ENCODE peak calls at places on chromosome 7, in nine cellular contexts. One of them, this sample, is unnamed.

GRCh38 chr7:76016191-76016947 is 22.0 kb upstream of the TMEM120A start:
- DNase-seq in psoas muscle: no peak
- DNase-seq in IMR-90: peak; percentile 41
- DNase-seq in PC-9: no peak
- DNase-seq in Panc1: no peak
- DNase-seq in neural progenitor cell: no peak
- DNase-seq in spleen: no peak
- DNase-seq in ascending aorta: no peak
- DNase-seq in omental fat pad: no peak
- DNase-seq in this sample: no peak

GRCh38 chr7:125878990-125879389 is 949.4 kb upstream of the POT1 start:
- DNase-seq in psoas muscle: no peak
- DNase-seq in IMR-90: no peak
- DNase-seq in PC-9: peak; percentile 17
- DNase-seq in Panc1: no peak
- DNase-seq in neural progenitor cell: no peak
- DNase-seq in spleen: no peak
- DNase-seq in ascending aorta: no peak
- DNase-seq in omental fat pad: no peak
- DNase-seq in this sample: no peak

GRCh38 chr7:151316896-151317295 is 24.7 kb upstream of the NUB1 start:
- DNase-seq in psoas muscle: no peak
- DNase-seq in IMR-90: no peak
- DNase-seq in PC-9: no peak
- DNase-seq in Panc1: no peak
- DNase-seq in neural progenitor cell: no peak
- DNase-seq in spleen: no peak
- DNase-seq in ascending aorta: no peak
- DNase-seq in omental fat pad: no peak
- DNase-seq in this sample: no peak

GRCh38 chr7:50164552-50165220 is 71.6 kb upstream of the ZPBP start:
- DNase-seq in psoas muscle: no peak
- DNase-seq in IMR-90: no peak
- DNase-seq in PC-9: no peak
- DNase-seq in Panc1: no peak
- DNase-seq in neural progenitor cell: no peak
- DNase-seq in spleen: no peak
- DNase-seq in ascending aorta: no peak
- DNase-seq in omental fat pad: no peak
- DNase-seq in this sample: no peak

GRCh38 chr7:1537631-1538412 is 7.3 kb downstream of the MAFK start:
- DNase-seq in psoas muscle: peak; percentile 90
- DNase-seq in IMR-90: peak; percentile 97
- DNase-seq in PC-9: peak; percentile 89
- DNase-seq in Panc1: no peak
- DNase-seq in neural progenitor cell: peak; percentile 83
- DNase-seq in spleen: peak; percentile 78
- DNase-seq in ascending aorta: peak; percentile 99
- DNase-seq in omental fat pad: peak; percentile 97
- DNase-seq in this sample: no peak

GRCh38 chr7:27997188-27997707 is 183.3 kb downstream of the JAZF1 start:
- DNase-seq in psoas muscle: no peak
- DNase-seq in IMR-90: no peak
- DNase-seq in PC-9: no peak
- DNase-seq in Panc1: no peak
- DNase-seq in neural progenitor cell: no peak
- DNase-seq in spleen: no peak
- DNase-seq in ascending aorta: no peak
- DNase-seq in omental fat pad: no peak
- DNase-seq in this sample: no peak

GRCh38 chr7:47190462-47190861 is 391.4 kb downstream of the TNS3 start:
- DNase-seq in psoas muscle: no peak
- DNase-seq in IMR-90: no peak
- DNase-seq in PC-9: no peak
- DNase-seq in Panc1: no peak
- DNase-seq in neural progenitor cell: no peak
- DNase-seq in spleen: no peak
- DNase-seq in ascending aorta: no peak
- DNase-seq in omental fat pad: no peak
- DNase-seq in this sample: peak; percentile 71

GRCh38 chr7:34034728-34035127 is 129.4 kb downstream of the BMPER start:
- DNase-seq in psoas muscle: no peak
- DNase-seq in IMR-90: no peak
- DNase-seq in PC-9: no peak
- DNase-seq in Panc1: no peak
- DNase-seq in neural progenitor cell: no peak
- DNase-seq in spleen: no peak
- DNase-seq in ascending aorta: no peak
- DNase-seq in omental fat pad: no peak
- DNase-seq in this sample: peak; percentile 43

GRCh38 chr7:30142710-30143109 is 7.9 kb downstream of the MTURN start:
- DNase-seq in psoas muscle: peak; percentile 37
- DNase-seq in IMR-90: peak; percentile 19
- DNase-seq in PC-9: peak; percentile 84
- DNase-seq in Panc1: no peak
- DNase-seq in neural progenitor cell: no peak
- DNase-seq in spleen: no peak
- DNase-seq in ascending aorta: peak; percentile 90
- DNase-seq in omental fat pad: no peak
- DNase-seq in this sample: no peak

GRCh38 chr7:75737856-75738603 is 711 bp downstream of the HIP1 start:
- DNase-seq in psoas muscle: no peak
- DNase-seq in IMR-90: no peak
- DNase-seq in PC-9: no peak
- DNase-seq in Panc1: no peak
- DNase-seq in neural progenitor cell: peak; percentile 68
- DNase-seq in spleen: no peak
- DNase-seq in ascending aorta: peak; percentile 65
- DNase-seq in omental fat pad: no peak
- DNase-seq in this sample: no peak

GRCh38 chr7:139183878-139184338 is 47.1 kb upstream of the UBN2 start:
- DNase-seq in psoas muscle: no peak
- DNase-seq in IMR-90: no peak
- DNase-seq in PC-9: no peak
- DNase-seq in Panc1: no peak
- DNase-seq in neural progenitor cell: no peak
- DNase-seq in spleen: no peak
- DNase-seq in ascending aorta: no peak
- DNase-seq in omental fat pad: no peak
- DNase-seq in this sample: no peak

GRCh38 chr7:146606628-146607027 is 490.0 kb downstream of the CNTNAP2 start:
- DNase-seq in psoas muscle: no peak
- DNase-seq in IMR-90: no peak
- DNase-seq in PC-9: no peak
- DNase-seq in Panc1: no peak
- DNase-seq in neural progenitor cell: no peak
- DNase-seq in spleen: no peak
- DNase-seq in ascending aorta: no peak
- DNase-seq in omental fat pad: no peak
- DNase-seq in this sample: no peak

GRCh38 chr7:81638216-81638615 is 131.6 kb downstream of the HGF start:
- DNase-seq in psoas muscle: no peak
- DNase-seq in IMR-90: peak; percentile 87
- DNase-seq in PC-9: no peak
- DNase-seq in Panc1: peak; percentile 79
- DNase-seq in neural progenitor cell: no peak
- DNase-seq in spleen: no peak
- DNase-seq in ascending aorta: no peak
- DNase-seq in omental fat pad: no peak
- DNase-seq in this sample: no peak

GRCh38 chr7:36119005-36119711 is 33.9 kb upstream of the EEPD1 start:
- DNase-seq in psoas muscle: no peak
- DNase-seq in IMR-90: peak; percentile 98
- DNase-seq in PC-9: peak; percentile 58
- DNase-seq in Panc1: peak; percentile 42
- DNase-seq in neural progenitor cell: no peak
- DNase-seq in spleen: no peak
- DNase-seq in ascending aorta: no peak
- DNase-seq in omental fat pad: no peak
- DNase-seq in this sample: no peak

GRCh38 chr7:155296788-155297516 is 726 bp upstream of the INSIG1 start:
- DNase-seq in psoas muscle: peak; percentile 75
- DNase-seq in IMR-90: peak; percentile 81
- DNase-seq in PC-9: peak; percentile 63
- DNase-seq in Panc1: no peak
- DNase-seq in neural progenitor cell: peak; percentile 74
- DNase-seq in spleen: peak; percentile 94
- DNase-seq in ascending aorta: peak; percentile 83
- DNase-seq in omental fat pad: no peak
- DNase-seq in this sample: no peak

GRCh38 chr7:36583318-36583717 is 141.0 kb downstream of the AOAH start:
- DNase-seq in psoas muscle: no peak
- DNase-seq in IMR-90: peak; percentile 46
- DNase-seq in PC-9: no peak
- DNase-seq in Panc1: no peak
- DNase-seq in neural progenitor cell: no peak
- DNase-seq in spleen: no peak
- DNase-seq in ascending aorta: no peak
- DNase-seq in omental fat pad: no peak
- DNase-seq in this sample: no peak

GRCh38 chr7:149666360-149666905 is 107.0 kb downstream of the ZNF467 start:
- DNase-seq in psoas muscle: no peak
- DNase-seq in IMR-90: no peak
- DNase-seq in PC-9: no peak
- DNase-seq in Panc1: no peak
- DNase-seq in neural progenitor cell: no peak
- DNase-seq in spleen: no peak
- DNase-seq in ascending aorta: no peak
- DNase-seq in omental fat pad: no peak
- DNase-seq in this sample: no peak

GRCh38 chr7:117750612-117751563 is 122.4 kb downstream of the CTTNBP2 start:
- DNase-seq in psoas muscle: no peak
- DNase-seq in IMR-90: peak; percentile 50
- DNase-seq in PC-9: no peak
- DNase-seq in Panc1: no peak
- DNase-seq in neural progenitor cell: peak; percentile 58
- DNase-seq in spleen: no peak
- DNase-seq in ascending aorta: no peak
- DNase-seq in omental fat pad: no peak
- DNase-seq in this sample: no peak

GRCh38 chr7:155208681-155209477 is 88.8 kb upstream of the INSIG1 start:
- DNase-seq in psoas muscle: no peak
- DNase-seq in IMR-90: peak; percentile 47
- DNase-seq in PC-9: peak; percentile 62
- DNase-seq in Panc1: no peak
- DNase-seq in neural progenitor cell: no peak
- DNase-seq in spleen: peak; percentile 79
- DNase-seq in ascending aorta: no peak
- DNase-seq in omental fat pad: peak; percentile 19
- DNase-seq in this sample: no peak

DNA sequence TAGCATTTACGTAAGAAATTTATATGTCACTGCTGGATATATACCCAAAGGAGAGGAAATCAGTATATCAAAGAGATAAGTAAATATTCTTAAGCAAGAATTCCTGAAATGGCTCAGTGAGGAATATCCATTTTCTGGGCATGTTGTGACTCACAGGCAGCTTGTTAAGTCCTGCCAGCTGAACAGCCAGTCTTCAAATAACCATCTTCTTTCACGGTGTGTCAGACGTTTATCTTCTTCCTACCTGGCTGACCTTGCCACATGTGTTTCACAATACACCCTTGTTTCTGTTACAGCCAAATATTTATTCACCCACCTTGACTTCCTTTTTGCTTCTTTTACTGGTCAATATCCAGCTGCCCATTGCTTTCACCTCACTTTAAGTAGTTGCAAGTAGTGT is 648.1 kb downstream of the ANKRD7 start:
- DNase-seq in psoas muscle: no peak
- DNase-seq in IMR-90: no peak
- DNase-seq in PC-9: no peak
- DNase-seq in Panc1: no peak
- DNase-seq in neural progenitor cell: no peak
- DNase-seq in spleen: no peak
- DNase-seq in ascending aorta: no peak
- DNase-seq in omental fat pad: no peak
- DNase-seq in this sample: no peak
- TF ChIP-seq CTCF in psoas muscle: no peak
- TF ChIP-seq CTCF in IMR-90: no peak
- TF ChIP-seq CTCF in PC-9: no peak
- TF ChIP-seq CTCF in Panc1: no peak
- TF ChIP-seq CTCF in neural progenitor cell: no peak
- TF ChIP-seq CTCF in spleen: no peak
- TF ChIP-seq CTCF in ascending aorta: no peak
- TF ChIP-seq CTCF in omental fat pad: no peak
- TF ChIP-seq CTCF in this sample: no peak

GRCh38 chr7:9102846-9103245 is 669.4 kb downstream of the NXPH1 start:
- DNase-seq in psoas muscle: no peak
- DNase-seq in IMR-90: no peak
- DNase-seq in PC-9: no peak
- DNase-seq in Panc1: no peak
- DNase-seq in neural progenitor cell: no peak
- DNase-seq in spleen: no peak
- DNase-seq in ascending aorta: no peak
- DNase-seq in omental fat pad: no peak
- DNase-seq in this sample: no peak

GRCh38 chr7:9106747-9107146 is 673.3 kb downstream of the NXPH1 start:
- DNase-seq in psoas muscle: no peak
- DNase-seq in IMR-90: no peak
- DNase-seq in PC-9: no peak
- DNase-seq in Panc1: no peak
- DNase-seq in neural progenitor cell: no peak
- DNase-seq in spleen: no peak
- DNase-seq in ascending aorta: no peak
- DNase-seq in omental fat pad: no peak
- DNase-seq in this sample: no peak
- TF ChIP-seq CTCF in psoas muscle: no peak
- TF ChIP-seq CTCF in IMR-90: no peak
- TF ChIP-seq CTCF in PC-9: no peak
- TF ChIP-seq CTCF in Panc1: no peak
- TF ChIP-seq CTCF in neural progenitor cell: no peak
- TF ChIP-seq CTCF in spleen: no peak
- TF ChIP-seq CTCF in ascending aorta: no peak
- TF ChIP-seq CTCF in omental fat pad: no peak
- TF ChIP-seq CTCF in this sample: no peak

GRCh38 chr7:67371429-67372305 is 375.0 kb downstream of the TYW1 start:
- DNase-seq in psoas muscle: peak; percentile 26
- DNase-seq in IMR-90: peak; percentile 66
- DNase-seq in PC-9: peak; percentile 60
- DNase-seq in Panc1: peak; percentile 69
- DNase-seq in neural progenitor cell: peak; percentile 85
- DNase-seq in spleen: peak; percentile 81
- DNase-seq in ascending aorta: peak; percentile 67
- DNase-seq in omental fat pad: no peak
- DNase-seq in this sample: peak; percentile 64
- TF ChIP-seq CTCF in psoas muscle: peak; percentile 82
- TF ChIP-seq CTCF in IMR-90: peak; percentile 76
- TF ChIP-seq CTCF in PC-9: peak; percentile 85
- TF ChIP-seq CTCF in Panc1: peak; percentile 87
- TF ChIP-seq CTCF in neural progenitor cell: peak; percentile 81
- TF ChIP-seq CTCF in spleen: peak; percentile 84
- TF ChIP-seq CTCF in ascending aorta: peak; percentile 69
- TF ChIP-seq CTCF in omental fat pad: no peak
- TF ChIP-seq CTCF in this sample: peak; percentile 78

DNA sequence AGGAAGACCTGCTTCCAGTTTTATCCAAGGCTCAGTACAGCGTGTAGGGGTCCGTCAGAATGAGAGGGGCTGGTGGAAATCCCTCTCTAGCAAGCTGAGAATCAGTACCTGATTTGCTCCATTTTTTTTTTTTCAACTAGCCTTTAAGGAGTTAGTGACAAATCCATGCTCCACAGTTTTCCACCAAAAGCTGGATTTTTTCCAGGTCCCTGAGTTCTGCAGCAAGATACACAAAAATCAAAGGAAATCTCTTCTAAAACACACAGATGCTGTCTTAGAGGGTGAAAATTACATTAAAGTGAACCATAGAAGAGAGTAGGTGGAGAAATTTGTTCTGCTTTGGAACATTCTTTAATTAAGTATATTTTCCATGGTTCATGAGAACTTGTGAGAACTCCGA is 30.4 kb downstream of the MDFIC start:
- DNase-seq in psoas muscle: no peak
- DNase-seq in IMR-90: no peak
- DNase-seq in PC-9: no peak
- DNase-seq in Panc1: no peak
- DNase-seq in neural progenitor cell: no peak
- DNase-seq in spleen: no peak
- DNase-seq in ascending aorta: no peak
- DNase-seq in omental fat pad: no peak
- DNase-seq in this sample: no peak
- TF ChIP-seq CTCF in psoas muscle: no peak
- TF ChIP-seq CTCF in IMR-90: no peak
- TF ChIP-seq CTCF in PC-9: no peak
- TF ChIP-seq CTCF in Panc1: no peak
- TF ChIP-seq CTCF in neural progenitor cell: no peak
- TF ChIP-seq CTCF in spleen: no peak
- TF ChIP-seq CTCF in ascending aorta: no peak
- TF ChIP-seq CTCF in omental fat pad: no peak
- TF ChIP-seq CTCF in this sample: no peak